ENCODE peak calls at places on chromosomes 2 and 18, in five cellular contexts. W, H, Q, M and I are unnamed samples.

GRCh38 chr2:84302513-84303412 is 156.3 kb downstream of the SUCLG1 start:
- DNase-seq in W (peak), M (peak), H (peak), Q (no peak), I (peak)

GRCh38 chr2:97740590-97741182 is 27.3 kb downstream of the ZAP70 start:
- DNase-seq in H (no peak), M (peak), W (peak), Q (no peak), I (peak)

GRCh38 chr18:78625895-78626294 is 353.7 kb upstream of the SALL3 start:
- DNase-seq in W (no peak), M (no peak), H (no peak), Q (no peak), I (no peak)

GRCh38 chr2:71923143-71923525 is 224.5 kb downstream of the CYP26B1 start:
- DNase-seq in Q (peak), H (no peak), W (no peak), M (no peak), I (no peak)

GRCh38 chr2:217981084-217981730 is 21.6 kb downstream of the TNS1 start:
- DNase-seq in H (no peak), M (no peak), W (no peak), Q (no peak), I (no peak)

GRCh38 chr18:59616501-59616900 is 80.7 kb downstream of the CCBE1 start:
- DNase-seq in W (no peak), M (no peak), H (no peak), Q (no peak), I (peak)

GRCh38 chr2:120880381-120880780 is 144.7 kb downstream of the GLI2 start:
- DNase-seq in M (no peak), H (no peak), W (peak), Q (no peak), I (no peak)

GRCh38 chr2:240946654-240947053 is 40.5 kb downstream of the CROCC2 start:
- DNase-seq in M (no peak), Q (peak), H (no peak), W (no peak), I (peak)

GRCh38 chr2:29603341-29603740 is 318.0 kb downstream of the ALK start:
- DNase-seq in M (peak), Q (no peak), W (no peak), H (no peak), I (no peak)

GRCh38 chr2:238003234-238004032 is 36.6 kb downstream of the UBE2F start:
- DNase-seq in H (no peak), Q (no peak), M (no peak), W (no peak), I (no peak)

GRCh38 chr2:216519154-216519762 is 20.6 kb downstream of the RPL37A start:
- DNase-seq in H (no peak), Q (peak), M (peak), W (peak), I (peak)

GRCh38 chr18:23977709-23978483 is 36.7 kb upstream of the TTC39C start:
- DNase-seq in W (peak), H (no peak), M (no peak), Q (no peak), I (no peak)

GRCh38 chr2:125169022-125169763 is 1144.1 kb downstream of the CNTNAP5 start:
- DNase-seq in W (peak), H (no peak), Q (no peak), M (no peak), I (peak)

GRCh38 chr2:187915810-187916209 is 361.6 kb upstream of the TFPI start:
- DNase-seq in M (no peak), W (peak), H (no peak), Q (no peak), I (no peak)

GRCh38 chr2:130337735-130338325 is 4.9 kb upstream of the IMP4 start:
- DNase-seq in M (no peak), Q (no peak), W (peak), H (peak), I (peak)

GRCh38 chr2:223576873-223577272 is 25.3 kb downstream of the SCG2 start:
- DNase-seq in M (no peak), H (no peak), W (peak), Q (no peak), I (peak)

GRCh38 chr18:8831531-8831930 is 126.2 kb downstream of the MTCL1 start:
- DNase-seq in Q (no peak), M (no peak), W (no peak), H (no peak), I (no peak)

GRCh38 chr2:146523218-146523617 is 1321.6 kb upstream of the ACVR2A start:
- DNase-seq in W (peak), M (peak), H (no peak), Q (no peak), I (peak)

GRCh38 chr2:239372835-239373234 is 28.0 kb downstream of the HDAC4 start:
- DNase-seq in H (no peak), Q (no peak), M (no peak), W (no peak), I (no peak)

GRCh38 chr2:121019756-121020155 is 265.2 kb downstream of the TFCP2L1 start:
- DNase-seq in W (no peak), Q (no peak), H (no peak), M (no peak), I (no peak)

GRCh38 chr2:199524689-199525574 is 67.2 kb upstream of the SATB2 start:
- DNase-seq in Q (no peak), M (no peak), W (no peak), H (no peak), I (no peak)

DNA sequence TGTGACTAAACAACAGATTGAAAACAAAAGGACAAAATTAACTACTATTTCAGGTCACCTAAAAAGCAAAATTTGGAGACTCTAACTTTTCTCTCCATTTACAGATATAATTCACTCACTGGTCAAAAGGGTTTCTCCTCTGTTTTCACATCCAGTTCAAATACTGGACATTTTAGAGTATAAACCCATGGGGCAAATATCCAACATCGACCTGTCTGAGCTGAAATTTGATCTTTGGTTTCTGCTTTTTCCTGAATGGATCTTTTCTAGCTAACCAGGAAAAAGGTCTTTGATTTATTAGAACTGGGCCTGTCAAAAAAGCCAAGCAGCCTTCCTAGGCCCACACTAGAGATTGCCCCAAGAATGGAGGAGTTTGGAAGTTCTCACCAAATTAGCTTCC is 69.3 kb upstream of the SATB2 start:
- DNase-seq in M (no peak), W (no peak), Q (no peak), H (no peak), I (no peak)
- TF ChIP-seq CTCF in M (no peak), W (no peak), Q (no peak), H (no peak), I (no peak)

GRCh38 chr2:30871980-30872789 is 64.9 kb upstream of the CAPN13 start:
- DNase-seq in Q (no peak), M (peak), H (peak), W (no peak), I (peak)

GRCh38 chr2:30872797-30873196 is 65.6 kb upstream of the CAPN13 start:
- DNase-seq in Q (no peak), M (no peak), W (no peak), H (no peak), I (no peak)

GRCh38 chr2:30880516-30880915 is 73.3 kb upstream of the CAPN13 start:
- DNase-seq in Q (no peak), H (no peak), M (no peak), W (no peak), I (no peak)

GRCh38 chr2:30883184-30883583 is 75.9 kb upstream of the CAPN13 start:
- DNase-seq in W (no peak), Q (no peak), M (no peak), H (no peak), I (no peak)

DNA sequence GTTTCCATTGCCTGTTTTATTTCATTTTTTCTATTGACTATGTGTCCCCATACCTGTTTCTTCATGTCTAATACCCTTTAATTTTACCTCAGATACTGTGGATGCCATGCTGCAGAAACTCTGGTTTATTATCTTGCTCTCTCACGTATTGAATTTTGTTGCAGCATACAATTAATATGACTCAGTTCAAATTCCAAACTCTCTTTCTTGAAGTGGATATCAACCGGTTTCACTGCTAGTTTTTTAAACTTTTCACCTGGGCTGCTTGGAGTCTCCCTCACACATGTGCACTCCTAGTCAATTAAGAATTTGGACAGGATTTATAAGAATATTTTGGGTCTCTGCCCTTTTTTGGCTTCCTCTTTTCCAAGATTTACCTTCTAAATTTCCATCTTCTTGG is 70.6 kb upstream of the CAPN13 start:
- DNase-seq in M (no peak), W (no peak), H (no peak), Q (no peak), I (peak)
- H3K4me3 ChIP-seq in M (no peak), W (no peak), H (no peak), Q (no peak), I (no peak)

GRCh38 chr18:33440384-33441043 is at the start of gene CCDC178:
- DNase-seq in H (no peak), Q (no peak), M (peak), W (no peak), I (no peak)

GRCh38 chr18:33444699-33445098 is 4.2 kb upstream of the CCDC178 start:
- DNase-seq in H (no peak), W (no peak), Q (no peak), M (no peak), I (no peak)

GRCh38 chr18:33440011-33440383 is 524 bp downstream of the CCDC178 start:
- DNase-seq in Q (peak), M (peak), W (peak), H (peak), I (peak)
- TF ChIP-seq CTCF in Q (peak), M (peak), W (peak), H (peak), I (peak)

GRCh38 chr18:5519448-5520362 is 24.1 kb downstream of the EPB41L3 start:
- DNase-seq in H (no peak), M (peak), W (no peak), Q (no peak), I (no peak)
- H3K4me3 ChIP-seq in H (no peak), M (no peak), W (no peak), Q (peak), I (no peak)

GRCh38 chr2:47194410-47194809 is 39.3 kb upstream of the STPG4 start:
- DNase-seq in M (no peak), H (no peak), Q (no peak), W (no peak), I (no peak)

GRCh38 chr2:47198985-47199451 is 43.9 kb upstream of the STPG4 start:
- DNase-seq in W (peak), H (peak), M (no peak), Q (no peak), I (peak)

GRCh38 chr2:47193607-47194006 is 38.5 kb upstream of the STPG4 start:
- DNase-seq in Q (no peak), W (peak), H (no peak), M (no peak), I (no peak)

GRCh38 chr2:47196499-47196898 is 41.4 kb upstream of the STPG4 start:
- DNase-seq in W (no peak), M (no peak), Q (no peak), H (no peak), I (no peak)

GRCh38 chr2:47195149-47195548 is 40.0 kb upstream of the STPG4 start:
- DNase-seq in Q (no peak), M (no peak), H (no peak), W (peak), I (peak)
- TF ChIP-seq CTCF in Q (no peak), M (no peak), H (peak), W (no peak), I (no peak)